ENCODE peak calls at places on chromosomes 7 and 10, in four cellular contexts. One of them, this sample, is unnamed.

GRCh38 chr7:134018321-134018720 is 108.8 kb upstream of the LRGUK start:
- DNase-seq in SK-N-SH: no peak
- DNase-seq in H1: no peak
- DNase-seq in WTC11: no peak
- DNase-seq in this sample: no peak

GRCh38 chr7:2947381-2947780 is 96.3 kb downstream of the CARD11 start:
- DNase-seq in SK-N-SH: no peak
- DNase-seq in H1: no peak
- DNase-seq in WTC11: no peak
- DNase-seq in this sample: no peak

GRCh38 chr10:54722075-54722474 is 79.0 kb downstream of the PCDH15 start:
- DNase-seq in SK-N-SH: no peak
- DNase-seq in H1: no peak
- DNase-seq in WTC11: no peak
- DNase-seq in this sample: no peak

GRCh38 chr10:11921800-11922387 is 98.7 kb downstream of the PROSER2 start:
- DNase-seq in SK-N-SH: no peak
- DNase-seq in H1: peak
- DNase-seq in WTC11: no peak
- DNase-seq in this sample: no peak

GRCh38 chr7:460374-461117 is 59.1 kb downstream of the PDGFA start:
- DNase-seq in SK-N-SH: no peak
- DNase-seq in H1: peak
- DNase-seq in WTC11: no peak
- DNase-seq in this sample: no peak

GRCh38 chr10:102150970-102151773 is 1.0 kb upstream of the NOLC1 start:
- DNase-seq in SK-N-SH: no peak
- DNase-seq in H1: no peak
- DNase-seq in WTC11: no peak
- DNase-seq in this sample: no peak

GRCh38 chr10:105138287-105138854 is 497.3 kb downstream of the SORCS3 start:
- DNase-seq in SK-N-SH: peak
- DNase-seq in H1: no peak
- DNase-seq in WTC11: no peak
- DNase-seq in this sample: no peak

GRCh38 chr7:82975811-82976468 is 186.7 kb downstream of the PCLO start:
- DNase-seq in SK-N-SH: no peak
- DNase-seq in H1: no peak
- DNase-seq in WTC11: no peak
- DNase-seq in this sample: no peak

GRCh38 chr10:130361351-130362105 is 225.3 kb downstream of the GLRX3 start:
- DNase-seq in SK-N-SH: no peak
- DNase-seq in H1: no peak
- DNase-seq in WTC11: no peak
- DNase-seq in this sample: no peak

GRCh38 chr7:76512941-76513816 is 2.8 kb downstream of the UPK3B start:
- DNase-seq in SK-N-SH: peak
- DNase-seq in H1: peak
- DNase-seq in WTC11: peak
- DNase-seq in this sample: peak

GRCh38 chr10:33398796-33399195 is 64.3 kb upstream of the NRP1 start:
- DNase-seq in SK-N-SH: no peak
- DNase-seq in H1: no peak
- DNase-seq in WTC11: no peak
- DNase-seq in this sample: no peak

GRCh38 chr7:120554960-120555571 is 282.1 kb downstream of the KCND2 start:
- DNase-seq in SK-N-SH: peak
- DNase-seq in H1: peak
- DNase-seq in WTC11: peak
- DNase-seq in this sample: peak

GRCh38 chr10:70370766-70371165 is 11.7 kb downstream of the LRRC20 start:
- DNase-seq in SK-N-SH: no peak
- DNase-seq in H1: no peak
- DNase-seq in WTC11: no peak
- DNase-seq in this sample: no peak

GRCh38 chr10:11018426-11018818 is 750 bp downstream of the CELF2 start:
- DNase-seq in SK-N-SH: no peak
- DNase-seq in H1: no peak
- DNase-seq in WTC11: peak
- DNase-seq in this sample: no peak

GRCh38 chr7:101094791-101095375 is 9.6 kb downstream of the TRIM56 start:
- DNase-seq in SK-N-SH: peak
- DNase-seq in H1: peak
- DNase-seq in WTC11: peak
- DNase-seq in this sample: peak

GRCh38 chr7:150374472-150374871 is 4.7 kb upstream of the ZNF775 start:
- DNase-seq in SK-N-SH: no peak
- DNase-seq in H1: no peak
- DNase-seq in WTC11: peak
- DNase-seq in this sample: no peak

GRCh38 chr10:127619550-127619949 is 70.4 kb downstream of the NPS start:
- DNase-seq in SK-N-SH: no peak
- DNase-seq in H1: no peak
- DNase-seq in WTC11: no peak
- DNase-seq in this sample: no peak

GRCh38 chr7:22667562-22668239 is 59.3 kb upstream of the IL6 start:
- DNase-seq in SK-N-SH: no peak
- DNase-seq in H1: no peak
- DNase-seq in WTC11: peak
- DNase-seq in this sample: no peak

GRCh38 chr7:135094472-135095237 is 53.2 kb upstream of the TMEM140 start:
- DNase-seq in SK-N-SH: no peak
- DNase-seq in H1: no peak
- DNase-seq in WTC11: no peak
- DNase-seq in this sample: no peak

GRCh38 chr7:18864967-18865366 is 252.5 kb downstream of the TWIST1 start:
- DNase-seq in SK-N-SH: no peak
- DNase-seq in H1: no peak
- DNase-seq in WTC11: no peak
- DNase-seq in this sample: no peak

GRCh38 chr10:12876266-12876665 is 125.2 kb downstream of the CCDC3 start:
- DNase-seq in SK-N-SH: no peak
- DNase-seq in H1: no peak
- DNase-seq in WTC11: no peak
- DNase-seq in this sample: no peak

GRCh38 chr10:84201682-84202081 is 7.3 kb downstream of the CDHR1 start:
- DNase-seq in SK-N-SH: no peak
- DNase-seq in H1: no peak
- DNase-seq in WTC11: no peak
- DNase-seq in this sample: no peak

GRCh38 chr7:94907026-94907419 is 371 bp upstream of the PPP1R9A start:
- DNase-seq in SK-N-SH: no peak
- DNase-seq in H1: no peak
- DNase-seq in WTC11: no peak
- DNase-seq in this sample: no peak

GRCh38 chr7:94906035-94906796 is 1.2 kb upstream of the PPP1R9A start:
- DNase-seq in SK-N-SH: no peak
- DNase-seq in H1: no peak
- DNase-seq in WTC11: no peak
- DNase-seq in this sample: no peak

GRCh38 chr7:94908204-94909022 is 1.0 kb downstream of the PPP1R9A start:
- DNase-seq in SK-N-SH: peak
- DNase-seq in H1: peak
- DNase-seq in WTC11: peak
- DNase-seq in this sample: no peak

GRCh38 chr7:94909023-94909466 is 1.7 kb downstream of the PPP1R9A start:
- DNase-seq in SK-N-SH: peak
- DNase-seq in H1: no peak
- DNase-seq in WTC11: no peak
- DNase-seq in this sample: no peak

GRCh38 chr7:94907420-94908203 is at the start of gene PPP1R9A:
- DNase-seq in SK-N-SH: peak
- DNase-seq in H1: peak
- DNase-seq in WTC11: peak
- DNase-seq in this sample: no peak
- TF ChIP-seq TEAD4 in SK-N-SH: no peak
- TF ChIP-seq TEAD4 in H1: no peak
- TF ChIP-seq TEAD4 in WTC11: peak
- TF ChIP-seq TEAD4 in this sample: no peak

DNA sequence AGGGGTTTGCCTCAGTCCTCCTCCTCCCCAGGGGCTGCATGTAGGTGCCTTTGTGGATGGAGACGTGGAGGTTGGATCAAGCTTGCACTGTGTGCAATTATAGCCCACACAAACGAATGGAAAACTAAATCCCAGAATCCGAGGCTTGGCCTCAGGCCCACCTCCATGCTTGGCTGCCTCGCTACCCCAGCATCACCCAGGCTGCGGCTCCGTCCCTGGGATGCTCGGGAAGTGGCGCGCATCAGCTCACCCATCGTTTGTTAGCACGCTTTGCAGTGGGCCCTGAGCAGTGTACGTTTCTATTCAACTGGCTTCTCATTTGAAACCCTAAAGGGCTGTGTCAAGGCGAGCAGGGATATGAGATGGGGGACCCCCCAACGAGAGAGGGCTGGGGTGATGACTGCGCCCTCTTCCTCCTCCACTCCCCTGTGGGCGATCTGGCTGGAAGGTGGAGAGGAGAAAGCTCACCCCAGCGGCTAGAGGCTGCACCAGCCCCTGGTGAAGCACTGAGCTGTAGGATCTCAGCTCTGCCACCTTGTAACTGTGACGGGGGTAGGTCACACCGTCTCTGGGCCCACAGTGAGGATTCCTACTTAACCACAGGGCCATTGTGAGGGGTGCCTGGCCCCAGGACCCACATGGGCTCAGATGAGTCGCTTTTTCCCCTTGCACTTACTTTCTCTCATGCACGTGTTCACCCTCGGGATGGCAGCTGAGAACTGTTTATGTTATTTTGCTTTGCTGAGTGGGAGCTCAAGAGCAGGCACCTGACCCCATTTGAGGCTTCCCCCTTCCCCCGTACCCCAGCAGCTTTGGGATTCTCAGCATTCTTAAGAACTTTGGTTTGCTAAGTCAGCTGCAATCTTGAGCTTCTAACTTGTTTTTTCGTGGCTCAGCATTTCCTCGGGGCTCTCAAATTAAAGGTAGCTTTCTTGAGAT is 12.7 kb upstream of the BTBD16 start:
- DNase-seq in SK-N-SH: no peak
- DNase-seq in H1: no peak
- DNase-seq in WTC11: no peak
- DNase-seq in this sample: no peak
- TF ChIP-seq TEAD4 in SK-N-SH: no peak
- TF ChIP-seq TEAD4 in H1: peak
- TF ChIP-seq TEAD4 in WTC11: no peak
- TF ChIP-seq TEAD4 in this sample: no peak

GRCh38 chr10:36764823-36765222 is 360.6 kb upstream of the ANKRD30A start:
- DNase-seq in SK-N-SH: no peak
- DNase-seq in H1: no peak
- DNase-seq in WTC11: no peak
- DNase-seq in this sample: no peak

GRCh38 chr10:36759111-36759805 is 366.1 kb upstream of the ANKRD30A start:
- DNase-seq in SK-N-SH: no peak
- DNase-seq in H1: no peak
- DNase-seq in WTC11: no peak
- DNase-seq in this sample: no peak
- TF ChIP-seq TEAD4 in SK-N-SH: no peak
- TF ChIP-seq TEAD4 in H1: no peak
- TF ChIP-seq TEAD4 in WTC11: no peak
- TF ChIP-seq TEAD4 in this sample: no peak

GRCh38 chr7:24819916-24820689 is 62.8 kb upstream of the GSDME start:
- DNase-seq in SK-N-SH: peak
- DNase-seq in H1: peak
- DNase-seq in WTC11: peak
- DNase-seq in this sample: peak

GRCh38 chr7:24817339-24817738 is 60.1 kb upstream of the GSDME start:
- DNase-seq in SK-N-SH: no peak
- DNase-seq in H1: no peak
- DNase-seq in WTC11: no peak
- DNase-seq in this sample: no peak

GRCh38 chr7:24824400-24824799 is 67.1 kb upstream of the GSDME start:
- DNase-seq in SK-N-SH: no peak
- DNase-seq in H1: no peak
- DNase-seq in WTC11: no peak
- DNase-seq in this sample: no peak

GRCh38 chr7:24821045-24821853 is 64.0 kb upstream of the GSDME start:
- DNase-seq in SK-N-SH: no peak
- DNase-seq in H1: no peak
- DNase-seq in WTC11: no peak
- DNase-seq in this sample: peak

GRCh38 chr7:24820730-24821044 is 63.4 kb upstream of the GSDME start:
- DNase-seq in SK-N-SH: no peak
- DNase-seq in H1: no peak
- DNase-seq in WTC11: no peak
- DNase-seq in this sample: no peak
- TF ChIP-seq TEAD4 in SK-N-SH: no peak
- TF ChIP-seq TEAD4 in H1: no peak
- TF ChIP-seq TEAD4 in WTC11: no peak
- TF ChIP-seq TEAD4 in this sample: no peak

GRCh38 chr7:14275346-14275745 is 285.9 kb upstream of the ETV1 start:
- DNase-seq in SK-N-SH: no peak
- DNase-seq in H1: no peak
- DNase-seq in WTC11: no peak
- DNase-seq in this sample: no peak
- TF ChIP-seq TEAD4 in SK-N-SH: no peak
- TF ChIP-seq TEAD4 in H1: no peak
- TF ChIP-seq TEAD4 in WTC11: no peak
- TF ChIP-seq TEAD4 in this sample: no peak

DNA sequence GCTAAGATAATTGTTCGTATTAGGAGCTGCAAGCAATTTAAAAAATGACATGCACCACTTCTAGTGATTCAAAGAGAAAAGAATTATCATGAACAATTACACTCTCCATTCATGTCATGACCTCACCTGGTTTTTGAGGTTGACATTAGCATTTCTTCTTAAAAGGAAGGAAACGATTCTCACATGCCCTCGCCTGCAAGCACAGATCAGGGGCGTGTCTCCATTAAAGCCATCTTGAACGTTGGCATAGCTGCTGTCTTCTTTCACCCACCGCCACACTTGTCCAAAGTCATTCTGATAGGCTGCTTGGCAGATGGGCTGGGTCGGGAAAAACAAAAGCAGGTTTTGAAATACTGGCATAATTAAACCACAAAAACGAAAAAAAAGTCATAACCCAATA is 19.9 kb downstream of the ANKRD22 start:
- DNase-seq in SK-N-SH: no peak
- DNase-seq in H1: no peak
- DNase-seq in WTC11: no peak
- DNase-seq in this sample: no peak
- TF ChIP-seq TEAD4 in SK-N-SH: no peak
- TF ChIP-seq TEAD4 in H1: no peak
- TF ChIP-seq TEAD4 in WTC11: no peak
- TF ChIP-seq TEAD4 in this sample: no peak